ENCODE peak calls at places on chromosomes 1 and 21, in four cellular contexts. D is MM.1S, L is endothelial cell of umbilical vein, V is fibroblast of lung. A is an unnamed sample. For H3K27me3, the result is how much of the 10 kb centered on the place peaks cover.

GRCh38 chr21:17195965-17196364 is 316.9 kb upstream of the CXADR start:
- DNase-seq in D (no peak), L (no peak), V (no peak), A (no peak)

GRCh38 chr1:91827094-91828006 is 58.6 kb downstream of the TGFBR3 start:
- DNase-seq in D (no peak), L (no peak), V (no peak), A (no peak)

GRCh38 chr21:36699026-36699545 is at the start of gene SIM2:
- DNase-seq in D (no peak), L (no peak), V (no peak), A (no peak)

GRCh38 chr21:37626320-37626719 is 259.7 kb downstream of the DYRK1A start:
- DNase-seq in D (no peak), L (no peak), V (no peak), A (no peak)

GRCh38 chr1:153951183-153951582 is 4.7 kb upstream of the DENND4B start:
- DNase-seq in D (no peak), L (no peak), V (no peak), A (no peak)

GRCh38 chr1:22731924-22732522 is 21.4 kb downstream of the EPHB2 start:
- DNase-seq in D (peak), L (no peak), V (peak), A (peak)

GRCh38 chr1:105608713-105609112 is 1447.8 kb upstream of the PRMT6 start:
- DNase-seq in D (peak), L (no peak), V (no peak), A (peak)

GRCh38 chr1:240474133-240474614 is 137.8 kb downstream of the GREM2 start:
- DNase-seq in D (peak), L (no peak), V (peak), A (peak)

GRCh38 chr1:220189750-220190347 is 82.4 kb downstream of the RAB3GAP2 start:
- DNase-seq in D (peak), L (peak), V (peak), A (peak)

GRCh38 chr1:26921462-26922200 is at the start of gene NUDC:
- DNase-seq in D (peak), L (peak), V (peak), A (peak)
- H2AFZ ChIP-seq in D (peak), L (peak), V (peak), A (peak)

DNA sequence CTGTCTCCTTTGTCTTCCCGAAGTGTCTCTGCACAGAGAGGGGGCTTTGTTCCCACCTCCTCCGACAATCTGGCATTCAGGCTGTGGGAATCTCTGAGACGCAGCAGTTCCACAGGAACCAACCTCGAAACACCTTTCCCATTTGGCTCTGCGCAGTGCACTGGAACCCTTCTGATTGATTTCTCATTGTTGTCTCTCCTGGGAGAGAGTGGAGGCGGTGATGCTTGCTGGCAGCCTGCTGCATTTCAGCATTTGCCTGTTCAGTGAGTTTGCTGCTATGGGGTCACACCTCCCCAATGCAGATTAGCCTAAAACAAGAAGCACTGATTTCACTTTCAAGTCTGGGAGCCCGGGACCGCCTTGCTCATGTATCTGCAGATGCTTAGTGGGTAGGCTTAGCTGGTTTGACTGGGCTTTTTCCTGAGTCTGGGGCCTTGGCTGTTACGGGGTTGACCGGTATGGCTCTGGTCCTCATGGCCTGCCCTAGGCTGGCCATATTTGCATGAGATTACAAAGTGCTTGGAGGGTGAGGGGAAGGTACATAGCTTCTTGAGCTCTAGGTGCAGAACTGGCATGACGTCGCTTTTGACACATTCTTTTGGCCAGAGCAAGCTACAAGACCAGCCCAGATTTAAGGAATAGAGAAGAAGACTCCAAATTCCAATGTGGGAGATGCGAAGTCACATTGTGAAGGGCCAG is 695.3 kb downstream of the PTPRU start:
- DNase-seq in D (no peak), L (no peak), V (no peak), A (no peak)
- H3K27me3 ChIP-seq in D (half or more), L (under half), V (under half), A (under half)

GRCh38 chr1:156948708-156949107 is 28.3 kb downstream of the LRRC71 start:
- DNase-seq in D (no peak), L (no peak), V (no peak), A (no peak)
- H3K9ac ChIP-seq in D (no peak), L (no peak), V (no peak), A (no peak)

GRCh38 chr1:18192182-18192581 is 84.6 kb downstream of the IGSF21 start:
- DNase-seq in D (no peak), L (no peak), V (no peak), A (no peak)

GRCh38 chr1:18192974-18193373 is 85.4 kb downstream of the IGSF21 start:
- DNase-seq in D (no peak), L (no peak), V (no peak), A (no peak)

GRCh38 chr1:18191037-18191867 is 83.7 kb downstream of the IGSF21 start:
- DNase-seq in D (no peak), L (no peak), V (no peak), A (no peak)

GRCh38 chr1:18190598-18190997 is 83.0 kb downstream of the IGSF21 start:
- DNase-seq in D (no peak), L (no peak), V (no peak), A (no peak)

DNA sequence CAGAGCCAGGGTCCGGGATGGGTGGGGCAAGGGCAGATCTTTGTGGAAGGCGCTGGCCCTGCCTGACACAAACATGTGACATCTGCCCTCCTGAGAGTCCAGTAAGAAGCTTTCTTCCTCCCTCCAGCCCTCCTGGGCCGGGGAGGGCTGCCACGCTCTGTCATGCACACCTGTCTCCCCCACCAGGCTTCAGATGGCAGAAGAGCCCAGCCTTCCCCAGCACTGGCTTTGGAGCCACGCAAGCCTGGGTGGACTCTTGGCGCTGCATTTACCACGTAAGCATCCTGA is 84.2 kb downstream of the IGSF21 start:
- DNase-seq in D (no peak), L (no peak), V (no peak), A (no peak)
- H2AFZ ChIP-seq in D (no peak), L (no peak), V (no peak), A (no peak)

DNA sequence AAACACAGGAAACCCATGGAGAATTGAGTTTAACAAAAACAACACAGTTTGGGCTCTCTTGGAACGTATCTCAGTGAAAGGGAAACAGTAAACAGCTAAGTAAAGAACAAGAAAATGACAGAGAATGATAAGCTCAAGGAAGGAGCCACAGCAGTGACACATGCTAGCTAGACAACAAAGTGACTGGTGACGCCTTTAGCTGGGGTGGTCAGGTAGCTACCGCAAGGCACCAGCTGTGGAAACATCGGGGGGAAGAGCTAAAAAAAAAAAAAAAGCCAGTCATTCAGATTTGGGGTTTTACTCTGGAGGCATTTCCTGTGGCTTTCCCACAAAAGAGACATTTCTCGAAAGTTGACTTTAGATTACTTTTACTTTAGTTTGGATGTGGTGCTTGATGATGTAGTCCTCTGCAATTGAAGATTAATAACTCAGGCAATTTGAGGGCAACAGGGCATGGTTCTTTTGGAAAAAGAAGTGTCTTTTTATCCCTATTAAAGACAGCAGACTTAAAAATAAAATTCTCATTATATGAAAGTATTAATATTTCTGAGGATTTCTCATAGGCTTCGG is 2.1 kb downstream of the FHAD1 start:
- DNase-seq in D (peak), L (no peak), V (no peak), A (no peak)
- H3K27me3 ChIP-seq in D (under half), L (under half), V (under half), A (under half)

DNA sequence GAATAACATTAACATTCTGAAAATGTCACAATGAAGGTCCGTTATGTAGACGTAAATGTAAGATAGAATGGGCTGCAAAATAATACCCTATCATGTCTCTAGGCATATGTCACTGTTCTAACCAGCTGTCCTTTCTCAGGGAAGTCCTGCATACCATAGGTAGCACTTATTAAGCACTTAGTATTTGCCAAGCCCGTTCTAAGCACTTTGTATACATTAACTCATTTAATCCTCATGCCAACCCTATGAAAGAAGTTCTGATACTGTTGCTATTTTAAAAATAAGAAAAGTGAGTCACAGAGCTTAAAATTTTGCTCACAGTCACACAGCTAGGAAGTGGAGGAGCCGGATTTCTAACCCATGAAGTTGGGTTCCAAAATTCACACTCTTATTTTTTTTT is 15.7 kb downstream of the GAS5 start:
- DNase-seq in D (no peak), L (no peak), V (no peak), A (no peak)
- H3K9ac ChIP-seq in D (no peak), L (no peak), V (no peak), A (no peak)

A was measured in Karpas-422.